ENCODE peak calls at places on chromosome 20, in five cellular contexts. A, H, M, P and N are unnamed samples.

GRCh38 chr20:47502801-47503239 is 1.1 kb downstream of the NCOA3 start:
- DNase-seq in P (no peak), M (peak), H (no peak), A (no peak), N (no peak)

GRCh38 chr20:36162272-36162966 is 7.9 kb downstream of the EPB41L1 start:
- DNase-seq in M (no peak), H (no peak), A (peak), P (no peak), N (no peak)

GRCh38 chr20:11716239-11716944 is 201.3 kb upstream of the BTBD3 start:
- DNase-seq in P (peak), A (no peak), H (no peak), M (no peak), N (no peak)

GRCh38 chr20:11796041-11796440 is 121.7 kb upstream of the BTBD3 start:
- DNase-seq in H (no peak), P (no peak), A (no peak), M (no peak), N (no peak)

GRCh38 chr20:36435799-36436541 is 105.3 kb upstream of the MYL9 start:
- DNase-seq in P (peak), H (peak), A (peak), M (peak), N (peak)

GRCh38 chr20:7935027-7935551 is 5.2 kb downstream of the HAO1 start:
- DNase-seq in A (no peak), H (no peak), P (no peak), M (no peak), N (no peak)

GRCh38 chr20:48682529-48683385 is 145.0 kb downstream of the PREX1 start:
- DNase-seq in A (peak), M (no peak), P (no peak), H (peak), N (no peak)

GRCh38 chr20:36105731-36106226 is 48.8 kb upstream of the EPB41L1 start:
- DNase-seq in A (peak), H (no peak), M (no peak), P (no peak), N (no peak)

GRCh38 chr20:55417797-55418196 is 587.5 kb downstream of the CBLN4 start:
- DNase-seq in P (no peak), M (no peak), A (no peak), H (no peak), N (no peak)

GRCh38 chr20:25019381-25020155 is 27.0 kb upstream of the APMAP start:
- DNase-seq in M (peak), H (no peak), P (no peak), A (peak), N (no peak)

GRCh38 chr20:46592580-46593362 is 42.3 kb upstream of the OCSTAMP start:
- DNase-seq in A (no peak), M (peak), P (no peak), H (no peak), N (no peak)

GRCh38 chr20:58741384-58741783 is 48.8 kb downstream of the NPEPL1 start:
- DNase-seq in A (no peak), P (no peak), H (no peak), M (peak), N (no peak)

GRCh38 chr20:11395581-11395980 is 522.1 kb upstream of the BTBD3 start:
- DNase-seq in A (no peak), H (no peak), M (no peak), P (no peak), N (no peak)

GRCh38 chr20:22264917-22265316 is 319.5 kb downstream of the FOXA2 start:
- DNase-seq in P (no peak), M (no peak), A (no peak), H (no peak), N (no peak)

DNA sequence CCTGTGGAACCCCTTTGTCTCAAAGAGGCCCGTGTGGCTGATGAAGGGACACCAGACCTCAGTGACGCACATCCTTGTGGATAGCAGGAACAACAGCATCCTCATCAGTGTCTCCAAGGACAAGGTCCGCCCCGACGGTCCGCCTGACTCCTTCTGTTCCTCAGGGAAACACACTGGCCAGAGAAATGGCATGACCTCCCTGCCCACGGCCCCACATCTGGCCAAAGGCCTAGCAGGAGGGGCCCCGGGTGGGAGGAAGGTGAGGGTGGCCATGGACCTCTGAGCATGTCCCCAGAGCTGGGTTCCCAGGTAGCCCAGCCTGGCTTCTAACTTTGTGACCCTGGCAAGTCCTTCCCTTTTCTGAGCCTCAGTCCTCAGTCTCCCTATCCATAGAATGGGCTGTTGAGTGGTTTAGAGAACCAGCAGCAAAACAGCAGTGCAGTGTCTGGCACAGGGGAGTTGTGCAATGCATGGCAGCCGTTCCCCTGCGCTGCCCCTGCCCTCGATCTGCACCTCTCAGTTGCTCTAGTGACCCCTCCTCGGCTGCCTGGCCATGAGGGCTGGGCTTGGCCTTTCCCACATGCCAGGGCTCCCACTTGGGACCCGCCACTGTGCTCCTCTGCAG is 48.3 kb downstream of the EFCAB8 start:
- DNase-seq in H (no peak), P (no peak), A (peak), M (no peak), N (no peak)
- TF ChIP-seq CTCF in H (no peak), P (no peak), A (no peak), M (no peak), N (no peak)

GRCh38 chr20:9112541-9113515 is 43.9 kb downstream of the PLCB4 start:
- DNase-seq in M (no peak), H (no peak), P (no peak), A (no peak), N (no peak)
- TF ChIP-seq CTCF in M (no peak), H (no peak), P (no peak), A (no peak), N (no peak)

DNA sequence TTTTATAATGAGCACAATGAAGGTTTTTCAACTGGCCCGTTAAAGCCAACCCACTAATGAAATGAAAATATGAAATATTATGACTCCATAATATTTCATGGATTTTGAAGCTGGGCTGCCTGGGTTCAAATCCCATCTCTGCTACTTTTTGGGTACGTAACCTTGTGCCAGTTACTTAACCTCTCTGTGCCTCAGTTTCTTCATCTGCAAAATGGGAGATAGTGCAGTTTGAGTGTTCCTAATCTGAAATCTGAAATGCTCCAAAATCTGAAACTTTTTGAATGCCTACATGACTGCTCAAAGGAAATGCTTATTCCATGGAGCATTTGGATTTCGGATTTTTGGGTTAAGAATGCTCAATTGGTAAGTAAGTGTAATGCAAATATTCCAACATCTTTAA is 29.5 kb downstream of the PTPRA start:
- DNase-seq in A (no peak), M (no peak), H (no peak), P (no peak), N (no peak)
- TF ChIP-seq CTCF in A (no peak), M (no peak), H (no peak), P (no peak), N (no peak)

DNA sequence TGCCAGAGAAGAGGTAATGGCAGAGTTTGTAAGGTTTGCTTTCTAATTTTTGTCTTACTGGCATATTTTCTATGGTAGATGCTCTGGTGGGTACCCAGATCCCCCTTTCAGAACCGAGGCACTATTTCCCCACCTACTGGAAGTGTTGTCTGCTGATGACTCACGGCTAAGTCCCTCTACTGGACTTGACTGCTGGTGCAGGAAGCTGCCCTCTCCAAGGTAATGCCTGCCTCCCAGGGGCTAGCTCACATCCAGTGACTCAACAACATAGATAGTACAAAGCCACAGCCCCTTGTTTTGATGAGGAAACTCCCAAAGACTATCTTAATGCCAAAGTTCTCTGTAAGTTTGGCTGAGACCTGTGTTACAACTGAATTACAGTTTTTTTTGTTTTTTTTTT is 285.4 kb upstream of the FLRT3 start:
- DNase-seq in P (no peak), M (no peak), H (no peak), A (no peak), N (no peak)
- TF ChIP-seq CTCF in P (no peak), M (no peak), H (no peak), A (no peak), N (no peak)

GRCh38 chr20:15831201-15831600 is 742.0 kb downstream of the KIF16B start:
- DNase-seq in P (no peak), M (no peak), H (no peak), A (no peak), N (no peak)

GRCh38 chr20:15832512-15832911 is 740.7 kb downstream of the KIF16B start:
- DNase-seq in A (no peak), P (no peak), M (no peak), H (no peak), N (no peak)

GRCh38 chr20:15823718-15824117 is 749.5 kb downstream of the KIF16B start:
- DNase-seq in M (no peak), H (no peak), P (no peak), A (no peak), N (no peak)

DNA sequence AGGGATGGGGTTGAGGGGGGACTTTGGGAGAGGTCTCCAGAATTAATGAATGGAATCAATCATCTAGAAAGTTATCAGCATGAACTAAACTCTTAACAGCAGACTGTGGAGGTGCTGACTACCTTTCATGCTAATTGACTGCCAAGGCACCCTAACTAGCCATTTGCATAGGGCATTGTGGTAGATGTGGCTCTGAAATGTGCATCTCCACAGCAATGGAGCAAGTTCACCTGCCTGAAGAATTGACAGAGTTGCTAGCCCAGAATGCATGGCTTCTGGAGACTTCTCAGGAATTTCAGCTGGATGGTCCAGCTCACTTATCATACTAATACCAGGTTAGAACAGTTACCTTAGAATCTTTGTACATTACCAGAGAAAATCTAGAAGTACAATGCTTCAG is 745.6 kb downstream of the KIF16B start:
- DNase-seq in P (no peak), H (no peak), M (no peak), A (no peak), N (no peak)
- TF ChIP-seq CTCF in P (no peak), H (no peak), M (no peak), A (no peak), N (no peak)

DNA sequence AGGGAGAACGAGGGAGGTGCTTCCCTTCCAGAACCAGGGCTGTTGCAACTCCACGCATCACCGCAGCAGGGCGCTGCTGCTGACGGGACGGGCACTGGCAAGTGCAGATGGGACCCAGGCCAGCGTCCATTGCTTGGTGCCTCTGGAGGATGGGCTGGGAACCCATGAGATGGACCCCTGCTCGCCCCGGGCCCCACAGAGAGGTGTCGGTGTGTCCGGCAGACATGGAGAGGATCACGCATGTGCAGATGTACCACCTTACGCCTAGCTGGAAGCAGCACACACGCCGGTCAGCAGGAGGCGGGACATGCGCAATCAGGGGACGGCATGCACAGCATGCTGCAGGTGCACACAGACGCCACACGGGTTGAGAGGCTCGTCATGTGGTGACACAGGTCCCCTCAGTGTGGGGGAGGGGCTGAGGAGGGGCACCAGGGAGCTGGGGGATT is 5.7 kb downstream of the CABLES2 start:
- DNase-seq in H (no peak), M (no peak), P (no peak), A (no peak), N (no peak)
- TF ChIP-seq CTCF in H (no peak), M (no peak), P (peak), A (no peak), N (no peak)

GRCh38 chr20:61253264-61253639 is 1.2 kb downstream of the CDH4 start:
- DNase-seq in H (no peak), A (no peak), M (no peak), P (peak), N (no peak)
- TF ChIP-seq CTCF in H (peak), A (no peak), M (no peak), P (peak), N (no peak)

GRCh38 chr20:64247970-64248841 is 7.3 kb upstream of the PCMTD2 start:
- DNase-seq in P (no peak), A (peak), M (peak), H (no peak), N (peak)
- TF ChIP-seq CTCF in P (no peak), A (no peak), M (no peak), H (no peak), N (no peak)

DNA sequence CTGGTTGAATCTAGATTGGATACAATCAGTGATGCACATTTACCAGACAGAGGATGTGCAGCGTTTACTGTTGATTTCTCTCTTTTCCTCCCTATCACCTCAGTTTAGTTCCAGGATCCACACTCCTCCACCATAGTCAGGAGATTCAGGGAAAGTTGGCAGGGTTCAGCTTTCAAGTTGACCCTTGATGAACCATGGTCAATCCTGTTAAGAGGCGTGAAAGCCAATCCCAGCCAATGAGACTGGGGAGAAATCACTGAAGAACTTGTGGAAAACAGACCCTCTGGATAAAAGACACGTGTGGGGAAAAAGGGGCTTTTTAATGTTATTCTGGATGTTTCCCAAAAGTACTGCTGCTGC is 19.2 kb upstream of the SCP2D1 start:
- DNase-seq in A (no peak), M (no peak), P (no peak), H (no peak), N (no peak)
- TF ChIP-seq CTCF in A (no peak), M (no peak), P (no peak), H (no peak), N (no peak)

GRCh38 chr20:37901667-37902503 is 1.0 kb upstream of the VSTM2L start:
- DNase-seq in H (no peak), P (peak), A (no peak), M (no peak), N (no peak)

GRCh38 chr20:37901280-37901666 is 1.7 kb upstream of the VSTM2L start:
- DNase-seq in M (no peak), P (no peak), A (no peak), H (no peak), N (no peak)

GRCh38 chr20:37898301-37899104 is 4.4 kb upstream of the VSTM2L start:
- DNase-seq in H (no peak), P (no peak), A (no peak), M (no peak), N (no peak)

GRCh38 chr20:37897008-37897548 is 5.8 kb upstream of the VSTM2L start:
- DNase-seq in P (peak), H (no peak), M (no peak), A (no peak), N (no peak)

DNA sequence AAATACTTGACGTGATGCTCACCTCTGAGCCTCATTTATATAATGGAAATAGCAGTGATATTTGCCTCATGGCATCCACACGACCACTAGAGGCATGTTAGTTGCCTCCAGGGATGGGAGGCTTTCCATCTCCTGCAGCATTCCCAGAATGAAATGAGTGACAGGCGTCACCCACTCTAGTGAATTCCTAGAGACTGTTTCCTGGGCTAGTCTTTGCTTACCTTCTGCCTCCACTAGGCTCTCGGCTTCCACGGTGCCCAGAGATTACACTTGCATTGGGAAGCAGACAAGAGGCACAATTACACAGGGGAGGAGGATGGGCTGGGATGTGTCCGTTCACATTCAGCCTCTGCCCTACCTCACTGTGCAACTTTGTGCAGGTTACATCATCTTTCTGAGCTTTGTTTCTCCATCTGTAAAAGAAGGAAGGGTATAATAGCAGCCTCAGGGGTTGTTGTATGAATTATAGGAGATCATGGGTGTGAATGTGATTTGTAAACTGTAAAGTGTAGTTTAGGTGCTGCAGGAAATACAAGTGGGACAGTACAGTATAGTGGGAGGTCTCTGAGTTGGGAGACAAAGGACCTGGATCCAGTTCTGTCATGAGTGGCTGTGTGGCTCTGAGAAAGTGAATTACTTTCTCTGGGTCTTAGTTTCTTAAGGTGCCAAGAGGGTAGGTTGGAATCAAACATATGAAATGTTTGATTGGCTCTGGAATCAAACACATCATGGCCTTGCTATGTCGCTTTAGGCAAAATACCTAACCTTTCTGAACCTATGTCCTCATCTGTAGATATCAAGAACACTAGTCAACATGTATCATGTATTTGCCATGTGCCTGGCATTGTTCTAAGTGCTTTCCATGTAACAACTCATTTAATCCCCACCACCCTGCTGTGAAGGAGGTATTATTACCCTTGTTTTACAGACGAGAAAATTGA is 3.6 kb upstream of the VSTM2L start:
- DNase-seq in M (no peak), P (no peak), H (no peak), A (no peak), N (no peak)
- TF ChIP-seq CTCF in M (no peak), P (no peak), H (no peak), A (no peak), N (no peak)